ENCODE peak calls at places on chromosomes 1 and 21, in six cellular contexts. One of them, this sample, is unnamed.

GRCh38 chr1:44220001-44220751 is 6.9 kb downstream of the DMAP1 start:
- DNase-seq in AG04450: peak; percentile 54
- DNase-seq in choroid plexus epithelial cell: peak; percentile 75
- DNase-seq in ovary: no peak
- DNase-seq in cardiac fibroblast: peak; percentile 35
- DNase-seq in activated CD8-positive, alpha-beta T cell treated with anti-CD3 and anti-CD28 coated beads for 36 hours: no peak
- DNase-seq in this sample: no peak

GRCh38 chr1:192539450-192540132 is 36.0 kb upstream of the RGS1 start:
- DNase-seq in AG04450: peak; percentile 94
- DNase-seq in choroid plexus epithelial cell: peak; percentile 97
- DNase-seq in ovary: no peak
- DNase-seq in cardiac fibroblast: peak; percentile 98
- DNase-seq in activated CD8-positive, alpha-beta T cell treated with anti-CD3 and anti-CD28 coated beads for 36 hours: no peak
- DNase-seq in this sample: peak; percentile 41

GRCh38 chr1:241444836-241445235 is 74.7 kb downstream of the FH start:
- DNase-seq in AG04450: no peak
- DNase-seq in choroid plexus epithelial cell: no peak
- DNase-seq in ovary: no peak
- DNase-seq in cardiac fibroblast: no peak
- DNase-seq in activated CD8-positive, alpha-beta T cell treated with anti-CD3 and anti-CD28 coated beads for 36 hours: no peak
- DNase-seq in this sample: no peak

GRCh38 chr1:216563096-216563495 is 139.8 kb upstream of the USH2A start:
- DNase-seq in AG04450: no peak
- DNase-seq in choroid plexus epithelial cell: no peak
- DNase-seq in ovary: no peak
- DNase-seq in cardiac fibroblast: no peak
- DNase-seq in activated CD8-positive, alpha-beta T cell treated with anti-CD3 and anti-CD28 coated beads for 36 hours: no peak
- DNase-seq in this sample: no peak

GRCh38 chr1:224080082-224080774 is 33.7 kb upstream of the FBXO28 start:
- DNase-seq in AG04450: no peak
- DNase-seq in choroid plexus epithelial cell: peak; percentile 26
- DNase-seq in ovary: no peak
- DNase-seq in cardiac fibroblast: peak; percentile 37
- DNase-seq in activated CD8-positive, alpha-beta T cell treated with anti-CD3 and anti-CD28 coated beads for 36 hours: no peak
- DNase-seq in this sample: peak; percentile 55

GRCh38 chr1:230463326-230463725 is 37.2 kb upstream of the PGBD5 start:
- DNase-seq in AG04450: no peak
- DNase-seq in choroid plexus epithelial cell: no peak
- DNase-seq in ovary: no peak
- DNase-seq in cardiac fibroblast: no peak
- DNase-seq in activated CD8-positive, alpha-beta T cell treated with anti-CD3 and anti-CD28 coated beads for 36 hours: no peak
- DNase-seq in this sample: no peak

GRCh38 chr1:36208978-36209708 is 15.1 kb upstream of the THRAP3 start:
- DNase-seq in AG04450: no peak
- DNase-seq in choroid plexus epithelial cell: no peak
- DNase-seq in ovary: no peak
- DNase-seq in cardiac fibroblast: peak; percentile 58
- DNase-seq in activated CD8-positive, alpha-beta T cell treated with anti-CD3 and anti-CD28 coated beads for 36 hours: no peak
- DNase-seq in this sample: no peak

GRCh38 chr21:33286600-33287456 is 20.7 kb downstream of the IL10RB start:
- DNase-seq in AG04450: no peak
- DNase-seq in choroid plexus epithelial cell: peak; percentile 82
- DNase-seq in ovary: peak; percentile 56
- DNase-seq in cardiac fibroblast: peak; percentile 87
- DNase-seq in activated CD8-positive, alpha-beta T cell treated with anti-CD3 and anti-CD28 coated beads for 36 hours: no peak
- DNase-seq in this sample: peak; percentile 92

GRCh38 chr1:1051127-1051810 is 22.8 kb downstream of the RNF223 start:
- DNase-seq in AG04450: no peak
- DNase-seq in choroid plexus epithelial cell: no peak
- DNase-seq in ovary: no peak
- DNase-seq in cardiac fibroblast: no peak
- DNase-seq in activated CD8-positive, alpha-beta T cell treated with anti-CD3 and anti-CD28 coated beads for 36 hours: no peak
- DNase-seq in this sample: no peak

DNA sequence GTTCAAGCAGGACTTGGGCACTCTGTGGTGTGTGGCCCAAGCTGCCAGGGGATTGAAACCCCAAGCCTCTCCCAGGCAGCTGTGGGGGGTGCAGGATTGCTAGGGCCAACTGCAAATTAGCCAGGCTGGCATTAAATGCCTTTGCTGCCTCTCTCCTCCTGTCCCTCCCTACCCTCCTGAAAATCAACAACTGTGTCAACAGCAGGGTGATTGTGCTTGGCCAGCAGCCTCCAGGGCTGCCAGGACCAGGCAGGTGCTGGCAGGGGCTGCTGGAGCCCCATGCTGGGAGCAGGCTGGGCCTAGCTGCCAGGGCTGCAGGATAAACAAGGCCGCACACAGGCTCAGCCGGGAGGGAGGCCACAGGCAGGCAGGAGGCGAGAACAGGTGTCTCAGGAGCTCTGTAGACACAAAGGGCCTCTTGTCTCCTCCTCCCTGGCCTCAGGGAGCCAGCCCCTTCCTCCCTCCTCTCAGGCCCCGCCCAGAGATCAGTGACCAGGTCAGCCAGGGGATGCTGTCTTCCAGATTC is 11.4 kb downstream of the SOX13 start:
- DNase-seq in AG04450: no peak
- DNase-seq in choroid plexus epithelial cell: no peak
- DNase-seq in ovary: no peak
- DNase-seq in cardiac fibroblast: no peak
- DNase-seq in activated CD8-positive, alpha-beta T cell treated with anti-CD3 and anti-CD28 coated beads for 36 hours: no peak
- DNase-seq in this sample: no peak
- TF ChIP-seq CTCF in AG04450: no peak
- TF ChIP-seq CTCF in choroid plexus epithelial cell: no peak
- TF ChIP-seq CTCF in ovary: no peak
- TF ChIP-seq CTCF in cardiac fibroblast: no peak
- TF ChIP-seq CTCF in activated CD8-positive, alpha-beta T cell treated with anti-CD3 and anti-CD28 coated beads for 36 hours: no peak
- TF ChIP-seq CTCF in this sample: no peak

GRCh38 chr1:40847023-40847740 is 15.0 kb downstream of the CITED4 start:
- DNase-seq in AG04450: no peak
- DNase-seq in choroid plexus epithelial cell: no peak
- DNase-seq in ovary: no peak
- DNase-seq in cardiac fibroblast: no peak
- DNase-seq in activated CD8-positive, alpha-beta T cell treated with anti-CD3 and anti-CD28 coated beads for 36 hours: no peak
- DNase-seq in this sample: no peak

GRCh38 chr1:40851643-40852042 is 10.5 kb downstream of the CITED4 start:
- DNase-seq in AG04450: no peak
- DNase-seq in choroid plexus epithelial cell: no peak
- DNase-seq in ovary: no peak
- DNase-seq in cardiac fibroblast: no peak
- DNase-seq in activated CD8-positive, alpha-beta T cell treated with anti-CD3 and anti-CD28 coated beads for 36 hours: no peak
- DNase-seq in this sample: no peak

GRCh38 chr1:40849801-40850592 is 12.2 kb downstream of the CITED4 start:
- DNase-seq in AG04450: peak; percentile 16
- DNase-seq in choroid plexus epithelial cell: peak; percentile 76
- DNase-seq in ovary: peak; percentile 75
- DNase-seq in cardiac fibroblast: peak; percentile 71
- DNase-seq in activated CD8-positive, alpha-beta T cell treated with anti-CD3 and anti-CD28 coated beads for 36 hours: peak; percentile 85
- DNase-seq in this sample: peak; percentile 75

GRCh38 chr1:40845895-40846294 is 16.3 kb downstream of the CITED4 start:
- DNase-seq in AG04450: no peak
- DNase-seq in choroid plexus epithelial cell: no peak
- DNase-seq in ovary: no peak
- DNase-seq in cardiac fibroblast: no peak
- DNase-seq in activated CD8-positive, alpha-beta T cell treated with anti-CD3 and anti-CD28 coated beads for 36 hours: no peak
- DNase-seq in this sample: no peak

DNA sequence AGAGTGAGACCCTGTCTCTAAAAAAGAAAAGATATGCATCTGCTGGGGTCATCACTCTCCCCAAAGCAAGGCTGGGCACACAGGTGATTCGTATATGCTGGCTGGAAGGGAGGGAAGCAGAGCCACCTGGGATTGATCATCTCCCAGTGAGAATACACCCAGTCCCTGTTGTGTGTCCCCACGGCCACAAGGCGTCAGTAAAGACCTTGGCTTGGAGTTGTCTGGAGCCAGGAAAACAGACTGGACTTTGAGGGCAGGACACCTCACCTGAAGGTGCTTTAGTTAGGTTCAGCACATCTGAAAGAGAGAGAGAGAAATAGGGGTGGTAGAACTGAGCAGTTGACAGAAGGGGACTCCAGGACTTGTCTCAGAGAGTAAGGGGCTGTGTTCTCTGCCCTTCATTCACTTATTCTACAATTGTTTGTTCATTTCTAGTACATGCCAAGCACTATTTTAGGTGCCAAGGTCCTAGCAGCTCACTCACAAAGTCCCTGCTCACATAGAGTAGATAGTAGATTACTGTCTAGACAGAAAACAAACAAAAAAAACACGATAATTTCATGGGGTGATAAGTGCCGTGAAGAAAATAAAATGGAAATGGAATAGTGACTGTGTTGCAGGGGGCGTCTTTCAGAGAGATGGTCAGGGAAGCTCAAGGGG is 13.5 kb downstream of the CITED4 start:
- DNase-seq in AG04450: no peak
- DNase-seq in choroid plexus epithelial cell: peak; percentile 84
- DNase-seq in ovary: peak; percentile 66
- DNase-seq in cardiac fibroblast: peak; percentile 78
- DNase-seq in activated CD8-positive, alpha-beta T cell treated with anti-CD3 and anti-CD28 coated beads for 36 hours: peak; percentile 15
- DNase-seq in this sample: peak; percentile 86
- TF ChIP-seq CTCF in AG04450: peak; percentile 98
- TF ChIP-seq CTCF in choroid plexus epithelial cell: peak; percentile 99
- TF ChIP-seq CTCF in ovary: peak; percentile 45
- TF ChIP-seq CTCF in cardiac fibroblast: peak; percentile 98
- TF ChIP-seq CTCF in activated CD8-positive, alpha-beta T cell treated with anti-CD3 and anti-CD28 coated beads for 36 hours: peak; percentile 19
- TF ChIP-seq CTCF in this sample: peak; percentile 93

DNA sequence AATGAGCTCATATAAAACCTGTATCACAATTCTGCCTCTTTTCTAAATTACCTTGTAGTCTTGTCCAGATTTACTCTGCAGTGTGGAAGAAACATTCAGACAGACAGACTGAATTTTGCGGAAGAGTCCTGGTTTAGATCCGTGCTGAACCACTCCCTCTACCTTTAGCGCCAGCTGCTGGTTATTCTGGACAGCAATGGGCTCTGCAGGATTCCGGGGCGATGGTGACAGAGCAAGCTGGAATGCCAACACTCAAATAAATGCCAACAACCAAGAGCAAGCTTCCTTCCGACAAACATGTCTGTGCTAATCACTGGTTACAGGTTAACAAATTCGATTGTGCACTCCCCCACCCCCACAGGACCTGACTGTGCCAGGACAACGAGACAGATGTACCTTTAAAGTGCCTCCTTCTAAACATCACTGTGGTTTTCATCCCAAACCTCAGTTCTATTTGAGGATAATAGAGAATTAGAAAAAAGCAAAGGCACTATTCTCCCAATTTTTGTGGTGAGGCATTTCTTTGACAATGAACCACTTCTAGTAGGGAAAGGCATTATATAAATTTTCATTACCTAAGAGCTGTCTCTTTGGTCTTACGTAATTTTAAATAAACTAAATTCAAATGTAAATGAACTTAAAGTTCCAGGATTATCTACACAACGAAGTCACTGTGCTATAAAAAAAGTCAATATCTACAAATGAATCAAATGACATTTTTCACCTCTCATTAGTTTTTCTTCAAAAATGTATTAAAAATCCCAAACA is 90.4 kb downstream of the INTS7 start:
- DNase-seq in AG04450: no peak
- DNase-seq in choroid plexus epithelial cell: peak; percentile 27
- DNase-seq in ovary: no peak
- DNase-seq in cardiac fibroblast: peak; percentile 55
- DNase-seq in activated CD8-positive, alpha-beta T cell treated with anti-CD3 and anti-CD28 coated beads for 36 hours: no peak
- DNase-seq in this sample: peak; percentile 96
- TF ChIP-seq CTCF in AG04450: peak; percentile 33
- TF ChIP-seq CTCF in choroid plexus epithelial cell: peak; percentile 48
- TF ChIP-seq CTCF in ovary: no peak
- TF ChIP-seq CTCF in cardiac fibroblast: peak; percentile 36
- TF ChIP-seq CTCF in activated CD8-positive, alpha-beta T cell treated with anti-CD3 and anti-CD28 coated beads for 36 hours: no peak
- TF ChIP-seq CTCF in this sample: peak; percentile 96

GRCh38 chr1:239997515-239998311 is 94.0 kb upstream of the FMN2 start:
- DNase-seq in AG04450: no peak
- DNase-seq in choroid plexus epithelial cell: no peak
- DNase-seq in ovary: no peak
- DNase-seq in cardiac fibroblast: no peak
- DNase-seq in activated CD8-positive, alpha-beta T cell treated with anti-CD3 and anti-CD28 coated beads for 36 hours: peak; percentile 10
- DNase-seq in this sample: no peak
- TF ChIP-seq CTCF in AG04450: peak; percentile 13
- TF ChIP-seq CTCF in choroid plexus epithelial cell: no peak
- TF ChIP-seq CTCF in ovary: no peak
- TF ChIP-seq CTCF in cardiac fibroblast: no peak
- TF ChIP-seq CTCF in activated CD8-positive, alpha-beta T cell treated with anti-CD3 and anti-CD28 coated beads for 36 hours: peak; percentile 23
- TF ChIP-seq CTCF in this sample: no peak

DNA sequence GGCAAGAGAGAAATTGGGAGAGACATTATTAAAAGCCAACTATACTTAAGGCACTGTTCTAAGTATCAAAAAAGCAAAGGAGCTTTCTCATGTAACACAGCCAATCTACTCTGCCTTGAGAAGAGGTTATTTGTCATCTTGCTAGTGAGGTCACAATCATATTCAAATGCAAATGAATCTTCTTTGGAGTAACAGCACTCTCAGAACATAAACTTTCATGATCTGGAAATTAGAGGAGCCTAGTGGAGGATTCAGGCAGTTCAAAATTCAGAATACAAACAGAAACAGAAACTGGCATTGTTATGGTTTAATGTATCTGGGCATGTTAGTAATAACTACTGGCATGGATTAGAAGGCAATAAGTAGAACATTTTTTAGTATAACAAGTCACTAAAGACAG is 57.4 kb downstream of the ARID4B start:
- DNase-seq in AG04450: no peak
- DNase-seq in choroid plexus epithelial cell: peak; percentile 24
- DNase-seq in ovary: no peak
- DNase-seq in cardiac fibroblast: peak; percentile 23
- DNase-seq in activated CD8-positive, alpha-beta T cell treated with anti-CD3 and anti-CD28 coated beads for 36 hours: no peak
- DNase-seq in this sample: peak; percentile 39
- TF ChIP-seq CTCF in AG04450: peak; percentile 18
- TF ChIP-seq CTCF in choroid plexus epithelial cell: no peak
- TF ChIP-seq CTCF in ovary: no peak
- TF ChIP-seq CTCF in cardiac fibroblast: no peak
- TF ChIP-seq CTCF in activated CD8-positive, alpha-beta T cell treated with anti-CD3 and anti-CD28 coated beads for 36 hours: peak; percentile 12
- TF ChIP-seq CTCF in this sample: no peak

DNA sequence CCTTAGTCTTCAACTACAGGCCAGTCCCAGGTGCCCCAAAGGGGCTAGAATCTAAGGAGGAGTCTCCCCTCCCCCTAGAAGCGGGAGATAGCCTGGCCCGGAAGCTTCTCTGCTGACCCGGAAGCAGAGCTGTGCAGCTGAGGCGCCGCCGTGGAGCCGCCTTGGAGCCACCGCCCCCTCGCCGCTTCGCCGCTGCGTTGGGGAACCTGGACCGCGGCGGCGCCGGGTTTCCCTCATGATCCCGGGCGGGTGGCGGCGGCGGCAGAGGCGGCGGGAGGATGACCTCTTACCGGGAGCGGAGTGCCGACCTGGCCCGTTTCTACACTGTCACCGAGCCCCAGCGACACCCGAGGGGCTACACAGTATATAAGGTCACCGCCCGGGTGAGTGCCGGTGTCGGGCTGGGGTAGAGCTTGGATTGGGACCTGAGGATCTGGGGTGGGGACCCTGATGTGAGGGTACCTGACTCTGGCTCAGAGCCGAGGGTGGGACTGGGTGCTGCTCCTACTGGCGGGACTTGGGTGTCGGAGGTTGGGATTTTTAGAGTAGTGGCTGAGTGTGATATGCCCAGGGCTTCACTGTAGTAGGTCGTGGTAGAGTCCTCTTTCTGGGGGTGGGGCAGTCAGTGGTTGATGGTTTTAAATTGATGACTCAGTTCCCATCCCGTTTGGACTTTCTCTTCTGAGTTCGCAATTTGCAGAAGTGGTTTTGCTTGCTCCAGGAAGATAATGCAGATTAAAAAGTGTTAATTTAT is at the start of gene RPS6KC1:
- DNase-seq in AG04450: peak; percentile 20
- DNase-seq in choroid plexus epithelial cell: peak; percentile 83
- DNase-seq in ovary: peak; percentile 77
- DNase-seq in cardiac fibroblast: peak; percentile 82
- DNase-seq in activated CD8-positive, alpha-beta T cell treated with anti-CD3 and anti-CD28 coated beads for 36 hours: peak; percentile 89
- DNase-seq in this sample: peak; percentile 92
- TF ChIP-seq CTCF in AG04450: no peak
- TF ChIP-seq CTCF in choroid plexus epithelial cell: peak; percentile 28
- TF ChIP-seq CTCF in ovary: no peak
- TF ChIP-seq CTCF in cardiac fibroblast: no peak
- TF ChIP-seq CTCF in activated CD8-positive, alpha-beta T cell treated with anti-CD3 and anti-CD28 coated beads for 36 hours: no peak
- TF ChIP-seq CTCF in this sample: peak; percentile 15

This sample was measured in MCF 10A.